ENCODE peak calls at places on chromosomes 16 and 17, in seven cellular contexts. M is activated T-cell treated with anti-CD3 and anti-CD28 coated beads for 1 hour; H is sigmoid colon; R is transverse colon; Z is activated CD8-positive, alpha-beta memory T cell treated with anti-CD3 and anti-CD28 coated beads for 1 hour; N is GDM1; T is NCI-H146. G is an unnamed sample.

GRCh38 chr17:49471769-49472168 is 23.3 kb upstream of the NGFR start:
- DNase-seq in H (no peak), T (no peak), N (no peak), Z (no peak), R (no peak), M (no peak), G (no peak)

GRCh38 chr16:4372578-4373355 is 1.1 kb downstream of the VASN start:
- DNase-seq in N (no peak), T (peak), R (no peak), M (no peak), H (peak), Z (no peak), G (no peak)

GRCh38 chr17:6782244-6782643 is 6.2 kb downstream of the FBXO39 start:
- DNase-seq in N (no peak), H (no peak), M (no peak), Z (no peak), R (no peak), T (no peak), G (no peak)

GRCh38 chr17:76531501-76532038 is 5.9 kb downstream of the CYGB start:
- DNase-seq in N (no peak), Z (no peak), H (no peak), T (no peak), M (no peak), R (no peak), G (no peak)

GRCh38 chr17:81246343-81246670 is 7.2 kb downstream of the NDUFAF8 start:
- DNase-seq in R (no peak), T (no peak), N (no peak), H (no peak), Z (no peak), M (no peak), G (no peak)

GRCh38 chr17:7081341-7082062 is 1.5 kb upstream of the CLEC10A start:
- DNase-seq in H (no peak), R (no peak), T (no peak), M (no peak), Z (no peak), N (peak), G (no peak)

GRCh38 chr17:77110006-77110374 is 30.8 kb upstream of the SEC14L1 start:
- DNase-seq in H (no peak), Z (no peak), R (no peak), M (no peak), T (no peak), N (peak), G (no peak)

GRCh38 chr17:7582401-7583252 is 1.0 kb upstream of the MPDU1 start:
- DNase-seq in H (peak), T (peak), R (peak), Z (no peak), N (no peak), M (no peak), G (no peak)

GRCh38 chr16:88650749-88651275 is at the start of gene CYBA:
- DNase-seq in M (peak), R (peak), N (peak), Z (no peak), T (peak), H (peak), G (no peak)

GRCh38 chr17:83143817-83144231 is 64.4 kb downstream of the METRNL start:
- DNase-seq in M (no peak), N (no peak), Z (no peak), H (peak), R (no peak), T (no peak), G (no peak)

GRCh38 chr17:30530346-30531025 is 53.3 kb downstream of the GOSR1 start:
- DNase-seq in R (no peak), T (no peak), H (no peak), Z (no peak), M (no peak), N (no peak), G (no peak)

GRCh38 chr16:54201200-54201599 is 85.4 kb downstream of the IRX3 start:
- DNase-seq in R (no peak), T (no peak), H (peak), Z (no peak), M (no peak), N (no peak), G (no peak)

GRCh38 chr17:57518587-57519118 is 226.4 kb downstream of the CCDC182 start:
- DNase-seq in T (no peak), H (no peak), M (no peak), N (no peak), R (no peak), Z (no peak), G (no peak)

GRCh38 chr17:72618018-72618509 is 474.4 kb downstream of the SLC39A11 start:
- DNase-seq in Z (no peak), N (no peak), M (peak), H (no peak), R (peak), T (peak), G (no peak)

GRCh38 chr16:50021509-50021908 is 3.5 kb upstream of the CNEP1R1 start:
- DNase-seq in N (no peak), H (no peak), T (peak), R (no peak), Z (no peak), M (no peak), G (no peak)

GRCh38 chr17:17890773-17891759 is 54.3 kb upstream of the SREBF1 start:
- DNase-seq in T (peak), M (peak), H (no peak), R (peak), Z (no peak), N (peak), G (no peak)

GRCh38 chr17:64358261-64358788 is 32.3 kb downstream of the PECAM1 start:
- DNase-seq in R (no peak), N (no peak), Z (no peak), H (peak), M (no peak), T (peak), G (no peak)

GRCh38 chr16:66695474-66695934 is 1.0 kb downstream of the CMTM4 start:
- DNase-seq in N (peak), R (peak), T (no peak), H (no peak), Z (no peak), M (no peak), G (no peak)

GRCh38 chr17:80177986-80178590 is 8.3 kb downstream of the CARD14 start:
- DNase-seq in R (peak), Z (no peak), N (no peak), M (no peak), H (no peak), T (no peak), G (no peak)

GRCh38 chr17:69625449-69625848 is 211.0 kb downstream of the MAP2K6 start:
- DNase-seq in T (no peak), N (no peak), R (no peak), H (no peak), M (no peak), Z (no peak), G (no peak)

GRCh38 chr16:2282866-2283555 is 15.1 kb upstream of the RNPS1 start:
- DNase-seq in N (no peak), Z (no peak), M (no peak), H (no peak), T (no peak), R (no peak), G (no peak)

GRCh38 chr16:7236824-7237410 is 95.7 kb upstream of the RBFOX1 start:
- DNase-seq in R (no peak), T (no peak), H (no peak), M (no peak), Z (no peak), N (no peak), G (no peak)

GRCh38 chr17:78258323-78259229 is 27.1 kb downstream of the TMEM235 start:
- DNase-seq in Z (no peak), M (peak), R (no peak), T (peak), N (peak), H (no peak), G (no peak)

GRCh38 chr16:79329967-79330366 is 270.6 kb downstream of the MAF start:
- DNase-seq in M (no peak), R (peak), Z (no peak), N (no peak), T (no peak), H (no peak), G (no peak)

GRCh38 chr17:65407017-65407416 is 154.4 kb downstream of the AXIN2 start:
- DNase-seq in T (no peak), N (no peak), H (no peak), M (no peak), Z (no peak), R (no peak), G (no peak)

GRCh38 chr16:70750893-70751467 is 50.0 kb downstream of the VAC14 start:
- DNase-seq in N (no peak), R (peak), Z (no peak), M (no peak), T (no peak), H (peak), G (no peak)

GRCh38 chr16:85111184-85111583 is 1.1 kb downstream of the CIBAR2 start:
- DNase-seq in T (no peak), N (no peak), Z (no peak), R (no peak), H (no peak), M (no peak), G (no peak)

GRCh38 chr16:15782573-15783365 is 74.1 kb downstream of the MYH11 start:
- DNase-seq in T (peak), H (no peak), N (no peak), Z (no peak), M (no peak), R (no peak), G (no peak)

GRCh38 chr16:49470550-49470949 is 96.9 kb downstream of the C16orf78 start:
- DNase-seq in H (peak), M (no peak), Z (no peak), T (no peak), N (no peak), R (no peak), G (no peak)

GRCh38 chr17:82289822-82290541 is 16.5 kb upstream of the CSNK1D start:
- DNase-seq in M (no peak), T (no peak), Z (no peak), N (no peak), H (no peak), R (no peak), G (no peak)

GRCh38 chr16:50260206-50261159 is 5.9 kb upstream of the ADCY7 start:
- DNase-seq in Z (no peak), T (no peak), M (no peak), N (no peak), R (no peak), H (peak), G (no peak)

GRCh38 chr16:15807603-15808009 is 49.2 kb downstream of the MYH11 start:
- DNase-seq in T (no peak), M (no peak), R (peak), N (no peak), Z (no peak), H (peak), G (no peak)

GRCh38 chr17:39791296-39791992 is 53.7 kb downstream of the GRB7 start:
- DNase-seq in H (no peak), R (no peak), N (no peak), M (no peak), Z (no peak), T (no peak), G (no peak)

GRCh38 chr16:69145658-69146057 is 13.2 kb downstream of the UTP4 start:
- DNase-seq in M (no peak), T (no peak), R (no peak), H (no peak), N (no peak), Z (no peak), G (no peak)

GRCh38 chr16:63981639-63982038 is 1140.2 kb downstream of the CDH11 start:
- DNase-seq in Z (no peak), N (no peak), R (no peak), M (no peak), T (no peak), H (no peak), G (no peak)

GRCh38 chr17:4710693-4711634 is 532 bp downstream of the ARRB2 start:
- DNase-seq in Z (no peak), T (no peak), N (no peak), M (peak), H (no peak), R (peak), G (no peak)

GRCh38 chr17:79651751-79652150 is 40.9 kb upstream of the RBFOX3 start:
- DNase-seq in T (no peak), M (no peak), N (no peak), R (no peak), Z (no peak), H (peak), G (no peak)

GRCh38 chr17:36602924-36603384 is 1.6 kb downstream of the MRM1 start:
- DNase-seq in R (peak), N (peak), H (peak), T (peak), M (peak), Z (no peak), G (peak)

GRCh38 chr16:54897930-54898329 is 32.7 kb upstream of the IRX5 start:
- DNase-seq in Z (no peak), M (no peak), H (no peak), R (no peak), T (no peak), N (no peak), G (no peak)